ENCODE peak calls at places on chromosomes 7 and 10, in five cellular contexts. One of them, this sample, is unnamed.

GRCh38 chr7:45689011-45689796 is 115.0 kb downstream of the ADCY1 start:
- DNase-seq in endothelial cell of umbilical vein: peak; percentile 21
- DNase-seq in K562: no peak
- DNase-seq in GM23338: no peak
- DNase-seq in H1: peak; percentile 26
- DNase-seq in this sample: no peak

GRCh38 chr10:123863721-123864432 is 27.7 kb downstream of the CPXM2 start:
- DNase-seq in endothelial cell of umbilical vein: no peak
- DNase-seq in K562: no peak
- DNase-seq in GM23338: peak; percentile 30
- DNase-seq in H1: no peak
- DNase-seq in this sample: no peak

GRCh38 chr10:4241724-4242345 is 456.8 kb upstream of the KLF6 start:
- DNase-seq in endothelial cell of umbilical vein: peak; percentile 89
- DNase-seq in K562: no peak
- DNase-seq in GM23338: peak; percentile 41
- DNase-seq in H1: no peak
- DNase-seq in this sample: peak; percentile 51

GRCh38 chr10:5305374-5305773 is 59.4 kb upstream of the UCN3 start:
- DNase-seq in endothelial cell of umbilical vein: no peak
- DNase-seq in K562: no peak
- DNase-seq in GM23338: no peak
- DNase-seq in H1: no peak
- DNase-seq in this sample: no peak

GRCh38 chr10:11611248-11612003 is at the start of gene USP6NL:
- DNase-seq in endothelial cell of umbilical vein: peak; percentile 88
- DNase-seq in K562: peak; percentile 91
- DNase-seq in GM23338: peak; percentile 88
- DNase-seq in H1: peak; percentile 86
- DNase-seq in this sample: no peak

GRCh38 chr10:109861051-109861450 is 62.3 kb downstream of the XPNPEP1 start:
- DNase-seq in endothelial cell of umbilical vein: no peak
- DNase-seq in K562: no peak
- DNase-seq in GM23338: no peak
- DNase-seq in H1: no peak
- DNase-seq in this sample: no peak

GRCh38 chr7:55020481-55020871 is 1.7 kb downstream of the EGFR start:
- DNase-seq in endothelial cell of umbilical vein: no peak
- DNase-seq in K562: no peak
- DNase-seq in GM23338: no peak
- DNase-seq in H1: no peak
- DNase-seq in this sample: no peak

GRCh38 chr10:44010873-44011602 is 362.4 kb upstream of the ZNF32 start:
- DNase-seq in endothelial cell of umbilical vein: peak; percentile 28
- DNase-seq in K562: no peak
- DNase-seq in GM23338: no peak
- DNase-seq in H1: no peak
- DNase-seq in this sample: no peak

GRCh38 chr10:4677296-4678021 is 148.5 kb upstream of the AKR1E2 start:
- DNase-seq in endothelial cell of umbilical vein: no peak
- DNase-seq in K562: no peak
- DNase-seq in GM23338: no peak
- DNase-seq in H1: no peak
- DNase-seq in this sample: no peak

GRCh38 chr7:118872568-118872967 is 648.1 kb downstream of the ANKRD7 start:
- DNase-seq in endothelial cell of umbilical vein: no peak
- DNase-seq in K562: no peak
- DNase-seq in GM23338: no peak
- DNase-seq in H1: no peak
- DNase-seq in this sample: no peak

GRCh38 chr10:120455004-120455403 is 2.0 kb upstream of the PLPP4 start:
- DNase-seq in endothelial cell of umbilical vein: no peak
- DNase-seq in K562: no peak
- DNase-seq in GM23338: no peak
- DNase-seq in H1: no peak
- DNase-seq in this sample: no peak

GRCh38 chr7:149468208-149468607 is 7.3 kb upstream of the ZNF777 start:
- DNase-seq in endothelial cell of umbilical vein: no peak
- DNase-seq in K562: no peak
- DNase-seq in GM23338: no peak
- DNase-seq in H1: no peak
- DNase-seq in this sample: no peak

GRCh38 chr10:2949948-2950354 is 117.4 kb upstream of the PFKP start:
- DNase-seq in endothelial cell of umbilical vein: no peak
- DNase-seq in K562: no peak
- DNase-seq in GM23338: no peak
- DNase-seq in H1: no peak
- DNase-seq in this sample: no peak

GRCh38 chr7:21927693-21928092 is 18.0 kb downstream of the CDCA7L start:
- DNase-seq in endothelial cell of umbilical vein: no peak
- DNase-seq in K562: no peak
- DNase-seq in GM23338: no peak
- DNase-seq in H1: no peak
- DNase-seq in this sample: no peak

GRCh38 chr10:43928425-43928968 is 279.8 kb upstream of the ZNF32 start:
- DNase-seq in endothelial cell of umbilical vein: no peak
- DNase-seq in K562: no peak
- DNase-seq in GM23338: no peak
- DNase-seq in H1: no peak
- DNase-seq in this sample: no peak

GRCh38 chr7:100546868-100547800 is 8.1 kb downstream of the AGFG2 start:
- DNase-seq in endothelial cell of umbilical vein: peak; percentile 50
- DNase-seq in K562: peak; percentile 77
- DNase-seq in GM23338: no peak
- DNase-seq in H1: no peak
- DNase-seq in this sample: no peak

GRCh38 chr7:23074443-23075244 is 30.9 kb upstream of the KLHL7 start:
- DNase-seq in endothelial cell of umbilical vein: peak; percentile 44
- DNase-seq in K562: no peak
- DNase-seq in GM23338: no peak
- DNase-seq in H1: no peak
- DNase-seq in this sample: no peak

GRCh38 chr7:23332881-23333612 is 33.9 kb downstream of the MALSU1 start:
- DNase-seq in endothelial cell of umbilical vein: peak; percentile 82
- DNase-seq in K562: no peak
- DNase-seq in GM23338: no peak
- DNase-seq in H1: no peak
- DNase-seq in this sample: no peak

GRCh38 chr10:123521076-123521475 is 145.1 kb upstream of the GPR26 start:
- DNase-seq in endothelial cell of umbilical vein: no peak
- DNase-seq in K562: no peak
- DNase-seq in GM23338: no peak
- DNase-seq in H1: no peak
- DNase-seq in this sample: no peak

GRCh38 chr10:131050162-131050766 is 261.3 kb downstream of the TCERG1L start:
- DNase-seq in endothelial cell of umbilical vein: no peak
- DNase-seq in K562: no peak
- DNase-seq in GM23338: no peak
- DNase-seq in H1: no peak
- DNase-seq in this sample: no peak

GRCh38 chr10:79320785-79321493 is 26.3 kb upstream of the PPIF start:
- DNase-seq in endothelial cell of umbilical vein: no peak
- DNase-seq in K562: no peak
- DNase-seq in GM23338: no peak
- DNase-seq in H1: no peak
- DNase-seq in this sample: no peak

GRCh38 chr7:3039787-3040186 is 3.9 kb downstream of the CARD11 start:
- DNase-seq in endothelial cell of umbilical vein: no peak
- DNase-seq in K562: no peak
- DNase-seq in GM23338: no peak
- DNase-seq in H1: no peak
- DNase-seq in this sample: no peak

GRCh38 chr10:119306514-119306951 is 99.2 kb downstream of the GRK5 start:
- DNase-seq in endothelial cell of umbilical vein: peak; percentile 70
- DNase-seq in K562: peak; percentile 60
- DNase-seq in GM23338: no peak
- DNase-seq in H1: no peak
- DNase-seq in this sample: no peak

GRCh38 chr7:130593033-130593432 is 75.5 kb downstream of the COPG2 start:
- DNase-seq in endothelial cell of umbilical vein: no peak
- DNase-seq in K562: no peak
- DNase-seq in GM23338: no peak
- DNase-seq in H1: no peak
- DNase-seq in this sample: no peak

GRCh38 chr10:12587408-12587807 is 238.1 kb downstream of the CAMK1D start:
- DNase-seq in endothelial cell of umbilical vein: no peak
- DNase-seq in K562: no peak
- DNase-seq in GM23338: no peak
- DNase-seq in H1: no peak
- DNase-seq in this sample: no peak

GRCh38 chr10:118907051-118907450 is 122.5 kb upstream of the NANOS1 start:
- DNase-seq in endothelial cell of umbilical vein: no peak
- DNase-seq in K562: no peak
- DNase-seq in GM23338: no peak
- DNase-seq in H1: no peak
- DNase-seq in this sample: no peak

GRCh38 chr10:14403846-14404623 is 73.3 kb upstream of the FRMD4A start:
- DNase-seq in endothelial cell of umbilical vein: no peak
- DNase-seq in K562: no peak
- DNase-seq in GM23338: no peak
- DNase-seq in H1: no peak
- DNase-seq in this sample: no peak

GRCh38 chr7:135111379-135111778 is 36.5 kb upstream of the TMEM140 start:
- DNase-seq in endothelial cell of umbilical vein: no peak
- DNase-seq in K562: no peak
- DNase-seq in GM23338: no peak
- DNase-seq in H1: no peak
- DNase-seq in this sample: no peak

GRCh38 chr7:21869785-21870402 is 75.8 kb downstream of the CDCA7L start:
- DNase-seq in endothelial cell of umbilical vein: no peak
- DNase-seq in K562: peak; percentile 8
- DNase-seq in GM23338: peak; percentile 55
- DNase-seq in H1: no peak
- DNase-seq in this sample: no peak

GRCh38 chr10:89419548-89419947 is 5.2 kb downstream of the IFIT5 start:
- DNase-seq in endothelial cell of umbilical vein: no peak
- DNase-seq in K562: no peak
- DNase-seq in GM23338: peak; percentile 59
- DNase-seq in H1: no peak
- DNase-seq in this sample: peak; percentile 10

GRCh38 chr7:81604075-81604807 is 165.6 kb downstream of the HGF start:
- DNase-seq in endothelial cell of umbilical vein: peak; percentile 36
- DNase-seq in K562: no peak
- DNase-seq in GM23338: no peak
- DNase-seq in H1: no peak
- DNase-seq in this sample: no peak

GRCh38 chr7:51949726-51950644 is 633.4 kb upstream of the COBL start:
- DNase-seq in endothelial cell of umbilical vein: no peak
- DNase-seq in K562: no peak
- DNase-seq in GM23338: peak; percentile 92
- DNase-seq in H1: peak; percentile 62
- DNase-seq in this sample: no peak

GRCh38 chr10:116719712-116720111 is 22.7 kb downstream of the HSPA12A start:
- DNase-seq in endothelial cell of umbilical vein: no peak
- DNase-seq in K562: no peak
- DNase-seq in GM23338: no peak
- DNase-seq in H1: no peak
- DNase-seq in this sample: no peak

GRCh38 chr10:105837951-105838350 is 1196.9 kb downstream of the SORCS3 start:
- DNase-seq in endothelial cell of umbilical vein: no peak
- DNase-seq in K562: no peak
- DNase-seq in GM23338: peak; percentile 25
- DNase-seq in H1: no peak
- DNase-seq in this sample: no peak

GRCh38 chr7:108972009-108972408 is 402.3 kb downstream of the DNAJB9 start:
- DNase-seq in endothelial cell of umbilical vein: no peak
- DNase-seq in K562: no peak
- DNase-seq in GM23338: no peak
- DNase-seq in H1: no peak
- DNase-seq in this sample: no peak

GRCh38 chr10:13219685-13220670 is 14.2 kb downstream of the UCMA start:
- DNase-seq in endothelial cell of umbilical vein: no peak
- DNase-seq in K562: peak; percentile 75
- DNase-seq in GM23338: peak; percentile 84
- DNase-seq in H1: peak; percentile 63
- DNase-seq in this sample: no peak

GRCh38 chr7:101140339-101140699 is 13.4 kb downstream of the SERPINE1 start:
- DNase-seq in endothelial cell of umbilical vein: peak; percentile 37
- DNase-seq in K562: no peak
- DNase-seq in GM23338: peak; percentile 47
- DNase-seq in H1: no peak
- DNase-seq in this sample: no peak

GRCh38 chr10:5622586-5622985 is 43.8 kb downstream of the ASB13 start:
- DNase-seq in endothelial cell of umbilical vein: no peak
- DNase-seq in K562: no peak
- DNase-seq in GM23338: no peak
- DNase-seq in H1: no peak
- DNase-seq in this sample: no peak

GRCh38 chr10:34156781-34157425 is 658.2 kb downstream of the PARD3 start:
- DNase-seq in endothelial cell of umbilical vein: no peak
- DNase-seq in K562: no peak
- DNase-seq in GM23338: no peak
- DNase-seq in H1: no peak
- DNase-seq in this sample: no peak

GRCh38 chr10:34161948-34162347 is 653.1 kb downstream of the PARD3 start:
- DNase-seq in endothelial cell of umbilical vein: no peak
- DNase-seq in K562: peak; percentile 11
- DNase-seq in GM23338: no peak
- DNase-seq in H1: no peak
- DNase-seq in this sample: no peak

GRCh38 chr10:34154371-34154770 is 660.7 kb downstream of the PARD3 start:
- DNase-seq in endothelial cell of umbilical vein: no peak
- DNase-seq in K562: no peak
- DNase-seq in GM23338: no peak
- DNase-seq in H1: no peak
- DNase-seq in this sample: no peak

GRCh38 chr10:34160595-34160994 is 654.5 kb downstream of the PARD3 start:
- DNase-seq in endothelial cell of umbilical vein: no peak
- DNase-seq in K562: no peak
- DNase-seq in GM23338: no peak
- DNase-seq in H1: no peak
- DNase-seq in this sample: no peak

GRCh38 chr10:34157501-34157900 is 657.6 kb downstream of the PARD3 start:
- DNase-seq in endothelial cell of umbilical vein: no peak
- DNase-seq in K562: no peak
- DNase-seq in GM23338: no peak
- DNase-seq in H1: no peak
- DNase-seq in this sample: no peak
- TF ChIP-seq EZH2 in endothelial cell of umbilical vein: no peak
- TF ChIP-seq EZH2 in K562: no peak
- TF ChIP-seq EZH2 in GM23338: no peak
- TF ChIP-seq EZH2 in H1: no peak
- TF ChIP-seq EZH2 in this sample: no peak

GRCh38 chr10:21534611-21535493 is 820 bp downstream of the MLLT10 start:
- DNase-seq in endothelial cell of umbilical vein: peak; percentile 38
- DNase-seq in K562: peak; percentile 81
- DNase-seq in GM23338: peak; percentile 79
- DNase-seq in H1: peak; percentile 72
- DNase-seq in this sample: no peak
- TF ChIP-seq POLR2AphosphoS5 in endothelial cell of umbilical vein: no peak
- TF ChIP-seq POLR2AphosphoS5 in K562: peak; percentile 60
- TF ChIP-seq POLR2AphosphoS5 in GM23338: no peak
- TF ChIP-seq POLR2AphosphoS5 in H1: peak; percentile 45
- TF ChIP-seq POLR2AphosphoS5 in this sample: no peak

GRCh38 chr10:73408978-73409521 is 4.8 kb downstream of the ANXA7 start:
- DNase-seq in endothelial cell of umbilical vein: no peak
- DNase-seq in K562: no peak
- DNase-seq in GM23338: no peak
- DNase-seq in H1: no peak
- DNase-seq in this sample: no peak
- TF ChIP-seq EZH2 in endothelial cell of umbilical vein: no peak
- TF ChIP-seq EZH2 in K562: no peak
- TF ChIP-seq EZH2 in GM23338: no peak
- TF ChIP-seq EZH2 in H1: no peak
- TF ChIP-seq EZH2 in this sample: no peak

GRCh38 chr7:116354546-116355422 is 144.4 kb downstream of the TES start:
- DNase-seq in endothelial cell of umbilical vein: peak; percentile 99
- DNase-seq in K562: peak; percentile 27
- DNase-seq in GM23338: peak; percentile 34
- DNase-seq in H1: no peak
- DNase-seq in this sample: peak; percentile 98
- TF ChIP-seq POLR2AphosphoS5 in endothelial cell of umbilical vein: peak; percentile 44
- TF ChIP-seq POLR2AphosphoS5 in K562: peak; percentile 24
- TF ChIP-seq POLR2AphosphoS5 in GM23338: no peak
- TF ChIP-seq POLR2AphosphoS5 in H1: no peak
- TF ChIP-seq POLR2AphosphoS5 in this sample: no peak